ENCODE peak calls at places on chromosomes 7 and 10, in six cellular contexts. N is brain microvascular endothelial cell, F is prostate gland, B is OCI-LY7, H is fibroblast of the aortic adventitia, R is HFF-Myc. U is an unnamed sample.
A peak's percentile ranks its signal among the peaks of the same experiment; 100 is the strongest.

GRCh38 chr7:36736090-36736826 is 12.0 kb upstream of the AOAH start:
- DNase-seq in F (no peak), H (no peak), R (no peak), B (no peak), N (no peak), U (no peak)

GRCh38 chr7:134752006-134752760 is 27.3 kb upstream of the CALD1 start:
- DNase-seq in R (no peak), H (peak; percentile 53), B (no peak), N (peak; percentile 77), F (no peak), U (peak; percentile 39)

GRCh38 chr10:4431114-4431862 is 394.7 kb upstream of the AKR1E2 start:
- DNase-seq in H (no peak), F (no peak), B (no peak), N (peak; percentile 76), R (peak; percentile 26), U (peak; percentile 58)

GRCh38 chr7:38704041-38704547 is 72.9 kb upstream of the AMPH start:
- DNase-seq in F (no peak), N (no peak), R (no peak), B (no peak), H (no peak), U (no peak)

GRCh38 chr10:58348571-58349033 is 13.8 kb downstream of the UBE2D1 start:
- DNase-seq in F (no peak), R (no peak), N (no peak), H (no peak), B (no peak), U (no peak)

GRCh38 chr7:98174334-98175259 is 36.6 kb upstream of the BHLHA15 start:
- DNase-seq in H (no peak), R (no peak), B (no peak), F (peak; percentile 90), N (no peak), U (no peak)

GRCh38 chr7:43700059-43700501 is 29.2 kb downstream of the COA1 start:
- DNase-seq in B (peak; percentile 77), R (peak; percentile 51), F (no peak), N (no peak), H (peak; percentile 90), U (peak; percentile 77)

GRCh38 chr7:30741289-30741688 is 10.6 kb upstream of the INMT start:
- DNase-seq in F (no peak), H (no peak), R (no peak), B (no peak), N (no peak), U (no peak)

GRCh38 chr10:63611078-63611477 is 89.9 kb downstream of the REEP3 start:
- DNase-seq in R (no peak), F (no peak), N (no peak), H (peak; percentile 51), B (no peak), U (peak; percentile 25)

GRCh38 chr7:130417215-130417614 is 23.6 kb downstream of the CEP41 start:
- DNase-seq in H (no peak), R (no peak), N (no peak), F (no peak), B (no peak), U (no peak)

GRCh38 chr10:80596391-80597257 is 58.9 kb downstream of the SH2D4B start:
- DNase-seq in N (peak; percentile 50), R (no peak), B (peak; percentile 57), H (peak; percentile 29), F (no peak), U (peak; percentile 52)

GRCh38 chr10:66747451-66747850 is 178.4 kb upstream of the LRRTM3 start:
- DNase-seq in F (no peak), R (peak; percentile 69), H (peak; percentile 82), B (no peak), N (peak; percentile 88), U (peak; percentile 72)

GRCh38 chr10:93436577-93436976 is 45.6 kb downstream of the MYOF start:
- DNase-seq in F (no peak), N (peak; percentile 94), H (peak; percentile 99), B (no peak), R (peak; percentile 87), U (peak; percentile 96)

GRCh38 chr10:93437946-93438795 is 44.0 kb downstream of the MYOF start:
- DNase-seq in H (peak; percentile 74), R (no peak), F (no peak), N (peak; percentile 62), B (no peak), U (peak; percentile 64)

GRCh38 chr10:93440591-93441012 is 41.5 kb downstream of the MYOF start:
- DNase-seq in F (no peak), B (no peak), N (no peak), H (peak; percentile 78), R (no peak), U (peak; percentile 75)

GRCh38 chr10:93437000-93437945 is 44.9 kb downstream of the MYOF start:
- DNase-seq in F (peak; percentile 84), H (peak; percentile 99), R (peak; percentile 96), N (peak; percentile 96), B (no peak), U (peak; percentile 99)

GRCh38 chr10:93438796-93439253 is 43.3 kb downstream of the MYOF start:
- DNase-seq in N (peak; percentile 24), H (no peak), F (peak; percentile 85), R (no peak), B (no peak), U (no peak)
- H3K4me3 ChIP-seq in N (no peak overlapping the region), H (no peak overlapping the region), F (no peak overlapping the region), R (no peak overlapping the region), B (no peak overlapping the region), U (no peak overlapping the region)

GRCh38 chr10:60869916-60870728 is 73.9 kb downstream of the RHOBTB1 start:
- DNase-seq in H (no peak), N (no peak), R (no peak), F (no peak), B (no peak), U (no peak)

GRCh38 chr10:60870803-60871202 is 73.2 kb downstream of the RHOBTB1 start:
- DNase-seq in B (no peak), F (no peak), N (no peak), R (no peak), H (no peak), U (no peak)

GRCh38 chr10:60872451-60872850 is 71.5 kb downstream of the RHOBTB1 start:
- DNase-seq in R (no peak), F (no peak), B (no peak), N (no peak), H (no peak), U (no peak)

GRCh38 chr10:60868946-60869345 is 75.0 kb downstream of the RHOBTB1 start:
- DNase-seq in B (no peak), H (no peak), F (no peak), R (no peak), N (no peak), U (no peak)

GRCh38 chr10:60871215-60871614 is 72.8 kb downstream of the RHOBTB1 start:
- DNase-seq in H (no peak), F (no peak), R (no peak), N (no peak), B (no peak), U (no peak)
- TF ChIP-seq CTCF in H (no peak), F (no peak), R (no peak), N (no peak), B (no peak), U (no peak)

DNA sequence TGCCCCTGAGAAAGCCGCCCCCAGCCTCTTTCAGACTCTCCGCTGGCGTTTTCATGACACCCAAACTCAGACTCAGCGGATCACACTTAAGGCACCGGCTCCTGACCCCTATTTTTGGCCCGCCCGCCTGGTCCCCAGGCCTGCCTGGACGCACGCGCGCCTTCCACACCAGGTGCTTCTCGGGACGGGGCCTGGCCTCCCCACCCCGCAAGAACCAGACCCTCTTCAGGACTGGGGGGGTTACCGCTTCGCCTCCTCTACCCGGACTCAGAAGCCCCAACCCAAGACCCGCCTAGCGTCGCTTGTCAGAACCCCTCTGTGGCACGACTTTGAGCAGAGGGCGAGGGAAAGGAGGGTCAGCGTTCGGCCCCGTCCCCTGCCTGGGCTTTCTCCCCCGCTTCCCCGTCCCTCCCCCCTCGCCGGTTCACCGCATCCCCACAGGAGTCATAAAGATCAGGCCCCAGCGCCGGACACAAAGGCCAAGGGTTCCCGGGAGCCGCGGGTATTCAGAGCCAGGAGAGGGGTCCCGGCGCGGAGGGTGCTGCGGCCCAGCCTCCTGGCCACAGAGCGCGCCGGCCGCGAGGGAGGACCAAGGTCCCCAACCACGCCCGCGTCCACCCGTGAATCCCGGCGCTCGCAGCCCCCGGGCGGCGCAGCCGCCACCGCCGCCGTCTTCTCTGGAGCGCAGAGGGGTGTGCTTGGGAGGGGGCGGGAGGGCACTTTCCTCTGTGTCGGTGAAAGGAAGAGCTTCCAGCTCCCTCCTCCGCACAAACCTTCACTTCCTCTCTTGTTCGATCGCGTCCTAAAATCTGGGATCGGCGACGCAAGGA is 351.9 kb downstream of the DNAJB6 start:
- DNase-seq in B (no peak), N (no peak), R (no peak), H (no peak), F (no peak), U (no peak)
- H3K4me3 ChIP-seq in B (no peak overlapping the region), N (no peak overlapping the region), R (no peak overlapping the region), H (no peak overlapping the region), F (no peak overlapping the region), U (no peak overlapping the region)

GRCh38 chr10:104029528-104029875 is 56.2 kb downstream of the COL17A1 start:
- DNase-seq in N (no peak), B (no peak), H (peak; percentile 91), R (no peak), F (no peak), U (peak; percentile 54)

GRCh38 chr10:104026762-104027161 is 58.9 kb downstream of the COL17A1 start:
- DNase-seq in F (no peak), R (no peak), B (no peak), H (no peak), N (no peak), U (no peak)

GRCh38 chr10:104028823-104029527 is 56.7 kb downstream of the COL17A1 start:
- DNase-seq in H (peak; percentile 27), N (no peak), B (no peak), F (no peak), R (no peak), U (no peak)

GRCh38 chr10:104025524-104025923 is 58.6 kb downstream of the SLK start:
- DNase-seq in N (no peak), H (no peak), B (no peak), R (no peak), F (no peak), U (no peak)

DNA sequence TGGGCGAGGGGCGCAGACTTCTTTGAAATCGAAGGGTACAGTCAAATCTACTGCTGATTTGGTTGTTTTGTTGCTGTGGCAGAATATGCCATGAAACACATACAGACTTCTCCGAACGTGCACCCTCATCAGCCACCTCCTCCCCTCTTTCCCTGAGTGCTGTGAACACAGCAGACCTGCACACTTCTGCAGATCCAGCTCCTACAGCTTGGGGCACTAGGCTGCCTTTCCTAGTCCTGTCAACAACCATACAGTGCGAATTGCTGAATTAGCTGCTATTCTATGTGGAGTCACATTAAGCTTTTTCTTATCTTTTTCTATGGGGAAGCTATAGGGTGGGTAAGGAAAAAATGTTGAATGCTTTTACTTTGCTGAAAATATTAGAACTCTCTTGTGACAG is 57.5 kb downstream of the COL17A1 start:
- DNase-seq in B (peak; percentile 14), H (peak; percentile 27), N (peak; percentile 21), R (no peak), F (no peak), U (peak; percentile 12)
- TF ChIP-seq CTCF in B (peak; percentile 50), H (peak; percentile 59), N (peak; percentile 76), R (peak; percentile 31), F (no peak), U (peak; percentile 47)

GRCh38 chr7:21146642-21147423 is 281.1 kb upstream of the SP4 start:
- DNase-seq in R (no peak), N (no peak), B (no peak), F (no peak), H (no peak), U (no peak)
- H3K4me3 ChIP-seq in R (no peak overlapping the region), N (no peak overlapping the region), B (no peak overlapping the region), F (no peak overlapping the region), H (no peak overlapping the region), U (no peak overlapping the region)